ENCODE peak calls at places on chromosome 6, in four cellular contexts. D, Q, S and G are unnamed samples. For H3K79me2, the result is how much of the 10 kb centered on the place peaks cover.

GRCh38 chr6:72350256-72350875 is 271.5 kb upstream of the KCNQ5 start:
- DNase-seq in D (no peak), S (no peak), Q (no peak), G (no peak)

GRCh38 chr6:69719602-69720193 is 77.1 kb downstream of the LMBRD1 start:
- DNase-seq in S (peak), D (peak), Q (no peak), G (no peak)

GRCh38 chr6:80132942-80133517 is 26.6 kb downstream of the BCKDHB start:
- DNase-seq in S (peak), Q (peak), D (peak), G (peak)

GRCh38 chr6:16450821-16451220 is 212.4 kb downstream of the GMPR start:
- DNase-seq in D (no peak), Q (no peak), S (no peak), G (no peak)

GRCh38 chr6:71333700-71334099 is 45.1 kb downstream of the OGFRL1 start:
- DNase-seq in D (peak), Q (no peak), S (peak), G (peak)

GRCh38 chr6:10713962-10714361 is 8.9 kb upstream of the TMEM14C start:
- DNase-seq in D (no peak), S (no peak), Q (no peak), G (no peak)

GRCh38 chr6:81826785-81827184 is 74.3 kb upstream of the TENT5A start:
- DNase-seq in D (no peak), S (no peak), Q (no peak), G (no peak)

GRCh38 chr6:116221067-116221466 is 32.8 kb downstream of the TSPYL4 start:
- DNase-seq in S (no peak), Q (no peak), D (no peak), G (no peak)

GRCh38 chr6:88538130-88538706 is 372.1 kb upstream of the CNR1 start:
- DNase-seq in S (peak), D (no peak), Q (peak), G (no peak)

GRCh38 chr6:70234561-70235236 is 68.2 kb downstream of the COL9A1 start:
- DNase-seq in D (no peak), S (no peak), Q (no peak), G (no peak)

GRCh38 chr6:39075010-39075738 is 26.6 kb downstream of the GLP1R start:
- DNase-seq in S (no peak), Q (peak), D (no peak), G (no peak)

GRCh38 chr6:30357678-30358339 is 12.9 kb downstream of the RPP21 start:
- DNase-seq in S (peak), D (peak), Q (peak), G (no peak)

GRCh38 chr6:93350774-93351173 is 68.6 kb downstream of the EPHA7 start:
- DNase-seq in Q (no peak), S (no peak), D (no peak), G (no peak)

GRCh38 chr6:156612361-156612760 is 164.8 kb upstream of the ARID1B start:
- DNase-seq in S (no peak), D (no peak), Q (no peak), G (no peak)

GRCh38 chr6:161217631-161218030 is 56.2 kb downstream of the AGPAT4 start:
- DNase-seq in Q (no peak), D (no peak), S (no peak), G (no peak)

GRCh38 chr6:161219336-161220079 is 54.4 kb downstream of the AGPAT4 start:
- DNase-seq in Q (no peak), S (no peak), D (no peak), G (no peak)

GRCh38 chr6:161215876-161216615 is 57.8 kb downstream of the AGPAT4 start:
- DNase-seq in D (peak), S (no peak), Q (no peak), G (no peak)

GRCh38 chr6:161216616-161217205 is 57.1 kb downstream of the AGPAT4 start:
- DNase-seq in S (no peak), D (no peak), Q (no peak), G (no peak)

GRCh38 chr6:161218222-161218621 is 55.6 kb downstream of the AGPAT4 start:
- DNase-seq in Q (no peak), S (no peak), D (no peak), G (no peak)
- H3K79me2 ChIP-seq in Q (under half), S (under half), D (under half), G (under half)

DNA sequence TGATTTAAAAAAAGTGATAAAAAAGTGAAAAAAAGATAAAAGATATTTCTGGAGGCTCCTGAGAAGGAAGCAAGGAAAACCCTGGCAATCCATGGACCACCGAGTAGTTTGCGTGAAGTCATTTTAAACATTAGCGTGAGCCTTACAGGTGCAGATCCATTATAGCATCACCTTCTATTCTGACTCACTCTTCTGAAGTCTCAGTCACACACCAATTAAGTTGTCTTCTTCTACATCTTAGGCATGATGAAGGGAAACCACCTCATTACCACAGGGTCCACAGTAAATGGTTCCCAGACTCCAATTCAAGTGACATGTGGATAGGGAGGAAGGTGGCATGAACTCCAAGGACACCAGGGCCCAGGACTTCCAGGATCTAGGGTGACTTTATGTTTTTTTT is 99.1 kb downstream of the GJA10 start:
- DNase-seq in S (no peak), D (no peak), Q (no peak), G (no peak)
- H3K79me2 ChIP-seq in S (under half), D (under half), Q (under half), G (under half)

DNA sequence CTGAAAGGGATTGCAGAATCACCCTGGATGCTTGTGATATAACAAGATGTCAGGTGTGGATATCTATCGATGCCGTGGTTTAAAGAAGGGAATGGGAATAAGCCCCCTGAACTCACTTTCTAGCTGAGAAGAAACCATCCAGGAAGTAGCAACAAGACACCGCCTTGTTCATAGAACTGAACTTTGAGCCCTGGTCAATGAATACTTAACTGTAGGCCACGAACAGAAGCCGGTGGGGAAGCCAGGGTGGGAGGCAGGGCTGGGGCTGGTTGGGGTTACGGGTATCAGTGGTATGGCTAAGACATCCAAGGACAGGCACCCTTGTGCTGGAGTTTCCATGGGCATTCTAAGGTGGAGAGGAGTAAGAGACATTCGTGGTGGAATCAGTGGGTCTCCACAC is 61.0 kb downstream of the UST start:
- DNase-seq in Q (no peak), D (no peak), S (no peak), G (no peak)
- H3K79me2 ChIP-seq in Q (under half), D (under half), S (under half), G (under half)

DNA sequence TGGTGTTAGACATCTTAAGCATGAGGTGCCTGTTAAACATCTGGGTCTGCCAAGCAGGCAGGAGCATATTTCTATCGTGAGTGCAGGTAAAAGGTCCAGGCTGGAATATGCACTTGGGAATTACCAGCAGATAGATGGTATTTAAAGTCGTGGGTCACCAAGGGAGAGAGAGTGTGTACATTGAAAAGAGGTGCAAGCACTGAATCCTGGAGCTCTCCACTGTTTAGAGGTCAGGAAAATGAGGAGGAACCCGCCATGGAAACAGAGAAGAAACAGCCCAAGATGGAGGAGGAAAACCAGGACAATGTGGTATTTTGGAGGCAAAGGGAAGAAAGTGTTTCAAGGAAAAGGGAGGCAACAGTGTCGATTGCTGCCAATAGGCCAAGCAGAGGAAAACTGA is 46.4 kb downstream of the TNFRSF21 start:
- DNase-seq in S (no peak), Q (no peak), D (no peak), G (no peak)
- H3K79me2 ChIP-seq in S (under half), Q (under half), D (under half), G (half or more)

GRCh38 chr6:108667984-108668383 is 107.3 kb downstream of the FOXO3 start:
- DNase-seq in D (peak), S (peak), Q (no peak), G (no peak)
- H3K79me2 ChIP-seq in D (half or more), S (half or more), Q (under half), G (half or more)

DNA sequence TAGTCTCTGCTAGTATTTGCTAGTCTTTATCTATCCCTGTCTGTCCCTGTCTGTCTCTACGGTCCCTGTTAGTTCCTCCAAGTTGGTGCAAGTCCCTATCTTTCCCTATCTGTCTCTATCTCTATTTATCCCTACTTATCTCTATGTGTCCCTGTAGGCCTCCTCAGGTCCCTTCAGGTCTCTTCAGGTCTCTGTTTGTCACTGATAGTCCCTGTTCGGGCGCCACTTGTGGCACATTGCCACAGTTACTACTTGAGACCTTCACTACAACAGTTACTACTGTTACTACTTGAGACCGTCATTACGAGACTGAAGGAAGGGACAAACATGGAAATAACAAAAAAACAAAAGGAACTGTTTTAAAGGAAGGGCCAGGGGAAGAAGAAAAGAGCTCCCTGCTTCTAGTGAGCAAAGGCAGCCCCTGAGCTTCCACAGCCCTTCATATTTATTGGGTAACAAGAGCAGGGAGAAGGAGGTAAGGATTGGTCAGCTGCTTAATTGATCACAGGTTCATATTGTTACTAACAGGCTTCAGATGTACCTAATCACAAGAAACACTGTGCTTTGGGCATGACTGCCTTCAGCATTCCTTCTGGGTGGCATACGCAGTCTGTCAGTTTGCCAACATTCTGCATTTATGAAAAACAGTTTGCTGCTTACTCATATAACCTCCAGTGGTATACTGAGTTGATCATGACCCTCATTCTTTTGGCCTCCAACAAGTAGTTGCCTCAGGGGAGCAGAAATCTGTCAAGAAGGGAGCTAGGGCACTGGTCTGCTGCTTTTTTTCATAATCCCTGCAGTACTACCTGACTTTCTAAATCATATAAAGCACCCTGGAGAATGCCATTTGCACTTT is 8.4 kb downstream of the EPB41L2 start:
- DNase-seq in Q (no peak), S (no peak), D (no peak), G (peak)
- H3K79me2 ChIP-seq in Q (under half), S (half or more), D (half or more), G (under half)

GRCh38 chr6:17877890-17878440 is 109.5 kb downstream of the KIF13A start:
- DNase-seq in S (no peak), D (no peak), Q (no peak), G (no peak)

GRCh38 chr6:17874753-17875152 is 112.7 kb downstream of the KIF13A start:
- DNase-seq in D (no peak), Q (no peak), S (no peak), G (no peak)

GRCh38 chr6:17879224-17879623 is 108.2 kb downstream of the KIF13A start:
- DNase-seq in Q (no peak), D (peak), S (no peak), G (no peak)

GRCh38 chr6:17878734-17879133 is 108.7 kb downstream of the KIF13A start:
- DNase-seq in S (no peak), D (no peak), Q (no peak), G (no peak)

DNA sequence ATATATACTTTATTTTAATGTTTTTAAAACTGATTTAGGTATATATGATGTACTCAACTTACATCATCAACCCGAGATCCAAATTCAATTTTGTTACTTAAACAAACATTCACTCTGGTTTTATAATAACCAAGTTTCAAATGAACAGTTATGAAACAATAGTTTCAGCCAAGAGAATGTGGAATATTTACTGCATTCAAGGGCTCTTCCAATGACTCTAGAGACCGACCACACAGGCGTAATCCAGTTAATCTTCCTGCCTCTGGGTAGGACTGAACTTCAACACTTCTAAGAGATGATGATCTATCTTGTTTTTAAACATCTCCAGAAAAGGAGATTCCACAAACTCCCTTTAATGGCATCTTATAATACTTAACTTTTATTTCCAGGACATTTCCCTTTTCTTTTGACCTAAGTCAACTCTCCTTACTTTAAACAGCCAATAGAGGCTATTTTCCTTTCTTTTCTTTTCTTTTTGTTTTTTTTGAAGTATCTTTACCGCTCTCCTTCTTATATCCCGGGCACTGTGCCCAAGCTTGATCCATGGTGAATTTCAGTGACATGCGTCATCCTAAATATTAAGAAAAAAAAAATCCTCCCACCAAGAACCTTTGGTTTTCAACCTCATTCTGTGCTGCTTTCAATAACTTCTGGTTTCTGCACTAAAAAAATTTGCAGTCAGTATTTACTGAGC is 110.1 kb downstream of the KIF13A start:
- DNase-seq in Q (no peak), S (no peak), D (peak), G (no peak)
- H3K79me2 ChIP-seq in Q (under half), S (under half), D (under half), G (under half)

DNA sequence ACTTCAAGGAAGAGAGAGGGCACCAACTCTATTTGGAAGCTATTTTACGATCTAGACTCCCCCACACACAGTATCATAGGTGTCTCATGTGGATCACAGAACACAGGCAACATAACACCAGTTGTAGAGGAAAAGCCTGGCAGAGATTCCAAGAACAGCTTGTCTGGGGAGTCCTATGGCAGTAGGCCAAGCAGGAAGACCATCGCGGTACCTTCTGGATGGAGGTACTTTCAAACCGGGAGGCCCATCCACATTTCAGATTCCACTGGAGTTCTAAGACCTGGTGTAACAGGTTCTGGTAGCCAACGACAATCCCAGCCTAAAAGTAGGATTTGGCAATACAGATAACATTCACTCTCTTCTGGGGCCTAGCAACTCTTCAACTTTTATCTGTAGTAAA is 37.6 kb upstream of the SPDEF start:
- DNase-seq in D (no peak), S (no peak), Q (no peak), G (no peak)
- H3K79me2 ChIP-seq in D (under half), S (half or more), Q (under half), G (under half)

GRCh38 chr6:90256698-90257485 is 39.8 kb downstream of the BACH2 start:
- DNase-seq in D (peak), Q (no peak), S (no peak), G (no peak)
- H3K79me2 ChIP-seq in D (under half), Q (under half), S (under half), G (under half)